ENCODE peak calls at places on chromosome 19, in four cellular contexts. F is brain microvascular endothelial cell, J is tibial nerve, Y is cardiac muscle cell. V is an unnamed sample. For H3K27me3, the result is how much of the 10 kb centered on the place peaks cover.

GRCh38 chr19:48351341-48351752 is 12.4 kb downstream of the TMEM143 start:
- DNase-seq in F (peak), J (peak), Y (peak), V (no peak)

GRCh38 chr19:46431824-46432223 is 3.1 kb upstream of the PNMA8C start:
- DNase-seq in F (no peak), J (no peak), Y (no peak), V (no peak)

GRCh38 chr19:40747536-40747935 is 2.7 kb downstream of the ACTMAP start:
- DNase-seq in F (no peak), J (no peak), Y (no peak), V (no peak)

GRCh38 chr19:8561071-8561764 is 16.0 kb downstream of the MYO1F start:
- DNase-seq in F (no peak), J (no peak), Y (no peak), V (no peak)

GRCh38 chr19:18649371-18650047 is 12.7 kb downstream of the KLHL26 start:
- DNase-seq in F (peak), J (peak), Y (peak), V (peak)

GRCh38 chr19:14433454-14434156 is 499 bp downstream of the PKN1 start:
- DNase-seq in F (no peak), J (no peak), Y (no peak), V (no peak)

GRCh38 chr19:14404322-14404721 is 14.8 kb downstream of the DDX39A start:
- DNase-seq in F (no peak), J (no peak), Y (no peak), V (no peak)

GRCh38 chr19:23470873-23471555 is 75.7 kb upstream of the ZNF91 start:
- DNase-seq in F (no peak), J (no peak), Y (no peak), V (no peak)

GRCh38 chr19:38718747-38719543 is 25.3 kb downstream of the CAPN12 start:
- DNase-seq in F (peak), J (no peak), Y (peak), V (peak)

GRCh38 chr19:51203941-51204720 is 20.7 kb upstream of the CD33 start:
- DNase-seq in F (no peak), J (no peak), Y (peak), V (no peak)

GRCh38 chr19:20051841-20052768 is 12.8 kb upstream of the ZNF682 start:
- DNase-seq in F (peak), J (peak), Y (peak), V (peak)

GRCh38 chr19:12648088-12648487 is 18.5 kb downstream of the MAN2B1 start:
- DNase-seq in F (no peak), J (no peak), Y (no peak), V (no peak)

GRCh38 chr19:28332351-28332750 is 880.6 kb downstream of the UQCRFS1 start:
- DNase-seq in F (no peak), J (no peak), Y (no peak), V (no peak)

GRCh38 chr19:56748443-56748842 is 76.9 kb upstream of the ZNF835 start:
- DNase-seq in F (peak), J (no peak), Y (peak), V (no peak)

GRCh38 chr19:10430505-10431253 is 10.3 kb downstream of the PDE4A start:
- DNase-seq in F (no peak), J (no peak), Y (peak), V (no peak)

GRCh38 chr19:16301999-16302694 is 22.5 kb upstream of the KLF2 start:
- DNase-seq in F (no peak), J (no peak), Y (no peak), V (no peak)

GRCh38 chr19:52397310-52398090 is at the start of gene ZNF528:
- DNase-seq in F (peak), J (peak), Y (peak), V (peak)

DNA sequence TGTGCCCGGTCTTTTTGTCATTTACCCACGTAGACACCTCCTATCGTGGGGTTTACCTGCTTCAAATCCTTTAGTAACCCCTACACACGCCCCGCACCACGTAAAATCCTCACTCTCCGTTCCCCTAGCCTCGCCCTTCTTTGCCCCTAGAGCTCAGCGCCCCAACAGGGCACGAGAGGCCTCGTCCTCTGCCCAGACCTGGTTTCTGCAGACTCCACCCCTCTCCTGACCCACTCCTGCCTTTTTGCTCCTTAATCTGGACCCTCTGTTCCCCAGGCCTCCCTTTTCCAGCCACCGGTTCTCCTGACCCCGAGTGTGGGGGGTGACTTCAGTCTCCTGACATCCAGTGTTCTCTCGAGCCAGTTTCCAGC is 427 bp downstream of the ZNF528 start:
- DNase-seq in F (peak), J (no peak), Y (peak), V (no peak)
- TF ChIP-seq CTCF in F (peak), J (no peak), Y (peak), V (no peak)

DNA sequence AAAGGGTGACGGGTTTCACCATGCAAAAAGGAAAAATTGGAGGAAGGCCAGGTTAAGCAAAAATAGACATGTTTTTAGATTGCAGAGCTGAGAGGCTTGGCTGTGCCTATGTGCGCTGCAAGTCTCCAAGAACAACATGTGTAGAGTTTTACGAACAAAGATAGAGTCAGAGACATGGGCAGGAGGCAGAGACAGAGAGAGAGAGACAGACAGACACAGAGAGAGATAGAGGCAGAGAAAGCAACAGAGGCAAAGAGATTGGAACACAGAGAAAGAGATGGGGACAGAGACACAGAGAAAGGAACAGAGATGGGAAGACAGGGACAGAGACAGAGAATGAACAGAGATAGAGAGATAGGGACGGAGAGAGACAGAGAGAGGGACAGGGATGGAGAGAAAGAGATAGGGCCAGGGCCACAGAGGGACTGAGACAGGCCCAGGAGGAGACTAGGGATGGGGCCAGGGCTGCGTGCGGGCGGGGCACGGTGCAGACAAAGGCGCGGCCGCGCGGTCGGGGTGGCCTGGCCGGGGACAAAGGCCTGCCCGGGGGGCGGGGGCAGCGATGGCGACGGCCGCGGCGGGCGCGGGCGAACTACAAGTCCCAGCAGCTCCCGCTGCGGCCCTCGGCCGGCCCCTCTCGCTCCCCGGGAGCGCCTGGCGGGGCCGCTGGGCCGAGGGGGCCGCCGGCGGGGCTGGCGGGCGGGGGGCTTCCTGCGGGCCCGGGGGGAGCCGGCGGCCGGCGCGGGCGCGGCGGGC is at the start of gene ZNF358:
- DNase-seq in F (peak), J (peak), Y (peak), V (peak)
- H3K27ac ChIP-seq in F (peak), J (peak), Y (peak), V (peak)

GRCh38 chr19:480016-480855 is 16.1 kb upstream of the MADCAM1 start:
- DNase-seq in F (peak), J (peak), Y (peak), V (peak)

GRCh38 chr19:482186-483041 is 13.9 kb upstream of the MADCAM1 start:
- DNase-seq in F (no peak), J (no peak), Y (no peak), V (no peak)

GRCh38 chr19:475360-475759 is 14.5 kb upstream of the SHC2 start:
- DNase-seq in F (no peak), J (no peak), Y (no peak), V (no peak)

GRCh38 chr19:474126-475078 is 13.6 kb upstream of the SHC2 start:
- DNase-seq in F (no peak), J (no peak), Y (no peak), V (no peak)

DNA sequence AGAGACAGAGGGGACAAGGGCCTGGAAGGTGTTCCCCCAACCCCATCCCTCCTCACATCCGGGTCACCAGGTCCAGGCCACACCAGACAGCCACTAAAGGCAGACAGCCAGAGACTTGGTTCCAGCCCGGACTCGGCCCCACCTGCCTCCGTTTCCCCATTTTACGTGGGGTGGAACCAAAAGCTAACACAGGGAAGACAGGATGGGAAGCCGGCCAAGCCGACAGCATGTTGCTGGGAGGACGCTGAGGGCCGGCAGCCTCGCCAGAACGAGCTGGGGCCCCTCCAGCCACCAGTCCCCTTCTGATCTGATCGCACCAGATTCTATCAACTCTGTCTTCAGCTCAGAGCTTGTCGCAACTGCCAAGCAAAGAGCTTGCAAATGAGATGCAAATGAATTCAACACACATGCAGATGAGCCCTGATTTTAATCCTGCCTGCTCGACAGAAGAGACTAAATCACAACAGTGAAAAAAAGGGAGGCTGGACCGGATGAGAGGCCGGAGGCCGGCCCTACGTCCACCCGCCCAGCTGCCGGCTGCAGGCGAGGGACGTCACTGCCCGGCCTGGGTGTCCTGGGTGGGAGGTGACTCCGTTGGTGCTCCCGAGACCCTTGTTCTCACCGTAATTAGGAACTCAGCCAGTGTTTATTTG is 17.5 kb upstream of the SHC2 start:
- DNase-seq in F (no peak), J (no peak), Y (no peak), V (no peak)
- H3K27me3 ChIP-seq in F (under half), J (under half), Y (under half), V (under half)

DNA sequence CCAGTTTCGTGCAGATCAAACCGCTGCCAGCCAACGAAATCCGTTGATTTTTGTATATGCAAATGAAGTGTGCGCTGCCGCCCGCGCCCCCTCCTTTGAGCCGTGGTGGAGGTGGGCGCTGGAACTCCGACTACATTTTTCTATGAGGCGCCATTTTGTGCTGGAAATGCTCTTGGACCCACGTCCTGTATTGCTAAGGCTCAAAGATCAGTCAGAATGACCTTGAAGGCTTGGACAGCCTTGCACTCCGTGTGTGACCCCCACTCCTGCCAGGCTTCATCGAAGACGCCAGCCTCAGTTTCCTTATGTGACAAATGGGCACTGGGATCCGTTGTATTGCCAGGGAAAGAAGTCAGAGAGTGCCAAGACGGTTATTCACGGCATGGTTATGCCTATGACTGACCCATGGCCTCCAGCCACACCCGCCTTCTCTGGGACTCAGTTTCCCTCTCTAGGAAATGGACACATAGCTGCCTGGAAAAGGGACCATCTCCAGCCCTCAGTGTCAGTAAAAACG is 790 bp upstream of the UBE2S start:
- DNase-seq in F (no peak), J (no peak), Y (no peak), V (no peak)
- TF ChIP-seq CTCF in F (no peak), J (no peak), Y (no peak), V (no peak)

GRCh38 chr19:3682741-3683404 is 17.4 kb downstream of the PIP5K1C start:
- DNase-seq in F (peak), J (no peak), Y (peak), V (no peak)

GRCh38 chr19:3684817-3685410 is 15.4 kb downstream of the PIP5K1C start:
- DNase-seq in F (no peak), J (no peak), Y (no peak), V (no peak)

GRCh38 chr19:3682286-3682685 is 18.0 kb downstream of the PIP5K1C start:
- DNase-seq in F (no peak), J (no peak), Y (no peak), V (no peak)

GRCh38 chr19:3683866-3684816 is 16.1 kb downstream of the PIP5K1C start:
- DNase-seq in F (peak), J (no peak), Y (peak), V (peak)

GRCh38 chr19:3683405-3683865 is 16.8 kb downstream of the PIP5K1C start:
- DNase-seq in F (peak), J (no peak), Y (peak), V (no peak)
- H3K27ac ChIP-seq in F (peak), J (no peak), Y (no peak), V (peak)

GRCh38 chr19:29566496-29567054 is 39.5 kb upstream of the POP4 start:
- DNase-seq in F (no peak), J (no peak), Y (no peak), V (no peak)
- H3K27me3 ChIP-seq in F (under half), J (under half), Y (under half), V (under half)

GRCh38 chr19:11528551-11529341 is at the start of gene ECSIT:
- DNase-seq in F (peak), J (peak), Y (peak), V (peak)

GRCh38 chr19:11534538-11534937 is 4.1 kb upstream of the CNN1 start:
- DNase-seq in F (no peak), J (no peak), Y (no peak), V (no peak)

GRCh38 chr19:11535792-11536595 is 2.7 kb upstream of the CNN1 start:
- DNase-seq in F (peak), J (peak), Y (peak), V (peak)

GRCh38 chr19:11530432-11530831 is 1.5 kb upstream of the ECSIT start:
- DNase-seq in F (peak), J (no peak), Y (peak), V (peak)
- TF ChIP-seq CTCF in F (peak), J (no peak), Y (peak), V (peak)

DNA sequence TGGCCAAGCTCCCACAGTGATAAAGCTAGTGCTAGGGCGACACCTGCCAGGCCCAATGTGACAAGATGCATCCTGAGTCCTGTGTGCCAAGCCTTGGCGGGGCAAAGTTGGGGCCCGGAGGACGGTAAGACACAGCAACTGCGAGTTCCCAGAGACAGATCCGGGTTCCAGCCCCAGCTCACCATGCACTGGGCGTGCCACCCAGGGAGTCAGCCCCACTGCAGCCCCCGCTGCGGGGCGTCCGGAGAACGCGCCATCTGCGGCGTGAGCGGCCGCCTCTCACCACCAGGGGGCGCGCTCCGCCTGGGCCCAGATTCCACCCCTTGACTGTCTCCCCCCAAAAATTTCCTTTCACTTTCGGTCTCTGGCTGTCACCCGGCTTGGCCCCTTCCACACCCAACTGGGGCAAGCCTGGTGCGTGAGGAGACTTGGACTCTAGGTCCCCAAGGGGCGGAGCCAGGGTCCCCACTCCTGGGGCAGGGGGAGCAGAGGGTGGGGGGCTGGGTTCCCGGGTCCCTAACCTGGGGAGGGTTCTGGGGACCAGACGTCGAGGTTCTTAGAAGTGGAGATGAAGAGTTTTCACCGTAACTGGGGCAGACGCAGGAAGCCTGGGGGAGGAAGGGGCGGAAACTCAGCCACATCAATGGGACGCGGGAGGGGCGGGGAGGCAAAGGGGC is at the start of gene FLT3LG:
- DNase-seq in F (peak), J (peak), Y (peak), V (no peak)
- H3K27ac ChIP-seq in F (peak), J (peak), Y (no peak), V (peak)

GRCh38 chr19:5396963-5397362 is 56.4 kb upstream of the PTPRS start:
- DNase-seq in F (no peak), J (no peak), Y (no peak), V (no peak)

GRCh38 chr19:5398693-5399057 is 56.5 kb upstream of the ZNRF4 start:
- DNase-seq in F (no peak), J (no peak), Y (no peak), V (no peak)

GRCh38 chr19:5395541-5395940 is 54.9 kb upstream of the PTPRS start:
- DNase-seq in F (peak), J (no peak), Y (peak), V (no peak)

GRCh38 chr19:5395996-5396939 is 55.7 kb upstream of the PTPRS start:
- DNase-seq in F (no peak), J (no peak), Y (no peak), V (no peak)

DNA sequence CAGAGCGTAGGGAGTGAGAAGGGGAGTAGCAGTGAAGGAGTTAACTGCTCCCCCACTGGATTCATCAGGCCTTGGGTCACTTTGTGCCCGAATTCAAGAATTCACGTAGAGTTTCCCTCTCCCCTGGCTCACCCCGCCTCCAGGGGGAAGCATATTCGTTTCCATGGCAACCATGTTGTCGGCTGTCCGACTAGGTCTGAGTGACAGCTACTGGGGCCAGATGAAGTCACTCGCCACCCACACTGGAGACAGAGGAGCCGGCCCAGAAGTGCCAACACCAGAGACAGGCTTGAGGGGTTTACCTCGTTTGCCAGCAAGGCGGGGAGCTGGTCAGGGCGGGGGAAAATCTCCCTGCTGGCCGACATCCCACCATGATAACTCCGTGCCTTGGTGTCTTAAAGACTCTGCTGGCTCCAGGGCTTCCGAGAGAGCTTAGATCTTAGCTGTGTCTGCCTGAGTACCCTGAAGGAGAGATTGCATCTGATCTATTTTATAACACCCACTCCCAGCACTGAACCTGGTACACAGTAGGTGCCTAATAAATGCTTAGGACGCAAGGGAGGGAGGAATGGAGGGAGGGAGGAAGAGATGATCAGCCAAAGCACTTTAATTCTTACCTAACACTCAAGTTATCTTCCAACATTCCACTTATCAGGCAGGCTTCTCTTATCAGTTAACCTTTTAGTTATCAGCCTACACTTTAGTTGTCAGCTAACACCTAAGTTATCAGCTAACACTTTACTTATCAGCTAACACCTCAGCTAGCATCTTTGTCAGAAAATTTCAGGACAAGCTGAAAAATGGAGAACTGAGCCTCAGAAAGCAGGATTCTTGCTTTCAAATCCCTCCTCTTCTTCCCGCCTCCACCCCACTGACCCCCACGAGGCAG is 57.2 kb upstream of the ZNRF4 start:
- DNase-seq in F (peak), J (no peak), Y (peak), V (peak)
- H3K27me3 ChIP-seq in F (under half), J (under half), Y (half or more), V (under half)

V was measured in dorsolateral prefrontal cortex.